ENCODE peak calls at places on chromosome 2, in five cellular contexts. E, O, A, K and W are unnamed samples.

GRCh38 chr2:178825183-178825582 is 18.0 kb upstream of the TTN start:
- DNase-seq in E (peak; percentile 67), K (peak; percentile 4), O (no peak), A (no peak), W (no peak)

GRCh38 chr2:226057914-226058313 is 658.4 kb downstream of the NYAP2 start:
- DNase-seq in A (no peak), O (no peak), E (no peak), K (no peak), W (no peak)

GRCh38 chr2:238299803-238300202 is 11.4 kb upstream of the PER2 start:
- DNase-seq in E (no peak), K (no peak), A (no peak), O (no peak), W (no peak)

GRCh38 chr2:164115806-164116205 is 380.0 kb upstream of the FIGN start:
- DNase-seq in K (no peak), A (no peak), E (no peak), O (no peak), W (no peak)

GRCh38 chr2:72497761-72498160 is 328.1 kb downstream of the EXOC6B start:
- DNase-seq in A (no peak), K (no peak), O (no peak), E (no peak), W (no peak)

GRCh38 chr2:237465515-237466227 is 21.4 kb upstream of the MLPH start:
- DNase-seq in E (peak; percentile 98), O (peak; percentile 62), K (peak; percentile 95), A (no peak), W (peak; percentile 61)

GRCh38 chr2:223643310-223643709 is 41.1 kb upstream of the SCG2 start:
- DNase-seq in A (no peak), E (no peak), O (no peak), K (no peak), W (no peak)

GRCh38 chr2:100509066-100509465 is 38.8 kb downstream of the NMS start:
- DNase-seq in E (no peak), O (no peak), A (no peak), K (no peak), W (no peak)

GRCh38 chr2:239894276-239894675 is 130.9 kb downstream of the NDUFA10 start:
- DNase-seq in K (no peak), A (no peak), O (peak; percentile 22), E (no peak), W (no peak)

GRCh38 chr2:108607706-108608301 is 73.5 kb downstream of the LIMS1 start:
- DNase-seq in A (peak; percentile 51), K (no peak), O (no peak), E (peak; percentile 43), W (no peak)

GRCh38 chr2:203706403-203706802 is at the start of gene CD28:
- DNase-seq in E (no peak), K (no peak), O (no peak), A (peak; percentile 26), W (no peak)

GRCh38 chr2:42969231-42970150 is 177.1 kb upstream of the HAAO start:
- DNase-seq in O (no peak), A (no peak), K (peak; percentile 87), E (peak; percentile 92), W (no peak)

GRCh38 chr2:77398970-77399369 is 123.2 kb downstream of the LRRTM4 start:
- DNase-seq in A (no peak), O (no peak), E (no peak), K (no peak), W (no peak)
- TF ChIP-seq CTCF in A (no peak), O (no peak), E (no peak), K (no peak), W (no peak)

GRCh38 chr2:232335859-232336215 is 42.7 kb upstream of the ALPP start:
- DNase-seq in K (no peak), E (no peak), O (no peak), A (peak; percentile 6), W (no peak)

GRCh38 chr2:232336241-232336736 is 42.3 kb upstream of the ALPP start:
- DNase-seq in A (peak; percentile 19), E (no peak), O (no peak), K (no peak), W (no peak)

GRCh38 chr2:232331071-232331470 is 47.5 kb upstream of the ALPP start:
- DNase-seq in A (no peak), E (no peak), O (no peak), K (no peak), W (no peak)

GRCh38 chr2:232332940-232333259 is 45.7 kb upstream of the ALPP start:
- DNase-seq in K (no peak), A (no peak), O (no peak), E (no peak), W (no peak)

GRCh38 chr2:232333361-232334135 is 45.0 kb upstream of the ALPP start:
- DNase-seq in K (no peak), O (no peak), A (no peak), E (no peak), W (no peak)
- TF ChIP-seq CTCF in K (peak; percentile 67), O (no peak), A (no peak), E (peak; percentile 72), W (peak; percentile 24)

GRCh38 chr2:126359494-126359893 is 296.5 kb upstream of the GYPC start:
- DNase-seq in O (no peak), A (no peak), K (no peak), E (no peak), W (no peak)
- TF ChIP-seq CTCF in O (no peak), A (no peak), K (no peak), E (peak; percentile 15), W (no peak)

DNA sequence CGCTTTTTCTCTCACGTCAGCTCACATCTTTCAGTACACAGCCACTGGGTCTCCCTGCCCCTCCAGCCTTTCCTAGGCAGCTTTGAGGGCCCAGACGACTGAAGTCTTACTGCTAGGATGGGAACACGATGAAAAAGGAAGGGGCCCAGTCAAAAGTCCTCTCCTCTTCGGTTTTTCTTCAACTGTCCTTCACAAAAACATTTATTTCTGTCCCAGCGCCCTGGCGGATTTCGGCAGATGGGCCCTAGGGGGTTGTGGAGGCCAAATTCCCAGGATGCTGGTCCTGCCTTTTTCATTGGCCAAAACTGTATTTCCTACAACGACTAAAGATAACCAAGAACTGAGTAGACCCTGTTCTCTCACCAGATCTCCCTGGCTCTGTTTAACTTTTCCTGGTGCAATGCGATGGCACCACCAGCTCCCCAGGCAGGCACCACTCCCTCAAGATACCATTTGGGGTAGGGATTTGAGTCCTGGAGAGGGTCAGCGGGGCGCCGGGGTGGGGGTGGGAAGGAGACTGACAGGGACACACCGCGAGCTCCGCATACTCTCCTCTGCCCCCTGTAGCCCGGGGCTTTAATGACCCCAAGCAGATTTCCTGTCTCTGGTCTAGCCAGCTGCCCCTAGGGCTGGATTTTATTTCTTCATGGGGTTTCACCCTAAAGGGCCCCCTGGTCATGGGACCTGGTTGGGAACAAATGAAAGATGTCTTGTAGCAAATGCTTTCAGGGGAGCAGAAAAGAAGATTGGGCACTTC is 7.4 kb downstream of the SIX2 start:
- DNase-seq in A (no peak), E (no peak), K (no peak), O (no peak), W (no peak)
- TF ChIP-seq CTCF in A (no peak), E (no peak), K (no peak), O (no peak), W (no peak)